ENCODE peak calls at places on chromosomes 2 and 18, in ten cellular contexts. One of them, this sample, is unnamed.

GRCh38 chr2:201194097-201194496 is 11.2 kb downstream of the CASP10 start:
- DNase-seq in activated naive CD8-positive, alpha-beta T cell treated with anti-CD3 and anti-CD28 coated beads, Interleukin-2, amount 50 U/mL, for 24 hours: no peak
- DNase-seq in body of pancreas: no peak
- DNase-seq in cardiac fibroblast: no peak
- DNase-seq in neural progenitor cell: no peak
- DNase-seq in posterior cingulate gyrus: no peak
- DNase-seq in natural killer cell treated with Interleukin-12 subunit alpha and Interleukin-12 subunit beta and Interleukin-15 and Interleukin-18, amount 100 ng/mL, for 72 hours: no peak
- DNase-seq in GM12892: no peak
- DNase-seq in GDM1: no peak
- DNase-seq in activated gamma-delta T cell: no peak
- DNase-seq in this sample: peak; percentile 33

GRCh38 chr2:213224366-213224765 is 59.9 kb upstream of the SPAG16 start:
- DNase-seq in activated naive CD8-positive, alpha-beta T cell treated with anti-CD3 and anti-CD28 coated beads, Interleukin-2, amount 50 U/mL, for 24 hours: no peak
- DNase-seq in body of pancreas: no peak
- DNase-seq in cardiac fibroblast: peak; percentile 24
- DNase-seq in neural progenitor cell: no peak
- DNase-seq in posterior cingulate gyrus: no peak
- DNase-seq in natural killer cell treated with Interleukin-12 subunit alpha and Interleukin-12 subunit beta and Interleukin-15 and Interleukin-18, amount 100 ng/mL, for 72 hours: no peak
- DNase-seq in GM12892: no peak
- DNase-seq in GDM1: no peak
- DNase-seq in activated gamma-delta T cell: no peak
- DNase-seq in this sample: no peak

GRCh38 chr2:61906187-61906470 is 655 bp downstream of the COMMD1 start:
- DNase-seq in activated naive CD8-positive, alpha-beta T cell treated with anti-CD3 and anti-CD28 coated beads, Interleukin-2, amount 50 U/mL, for 24 hours: no peak
- DNase-seq in body of pancreas: no peak
- DNase-seq in cardiac fibroblast: no peak
- DNase-seq in neural progenitor cell: no peak
- DNase-seq in posterior cingulate gyrus: no peak
- DNase-seq in natural killer cell treated with Interleukin-12 subunit alpha and Interleukin-12 subunit beta and Interleukin-15 and Interleukin-18, amount 100 ng/mL, for 72 hours: no peak
- DNase-seq in GM12892: no peak
- DNase-seq in GDM1: no peak
- DNase-seq in activated gamma-delta T cell: no peak
- DNase-seq in this sample: no peak

GRCh38 chr2:43214253-43214652 is 12.2 kb downstream of the ZFP36L2 start:
- DNase-seq in activated naive CD8-positive, alpha-beta T cell treated with anti-CD3 and anti-CD28 coated beads, Interleukin-2, amount 50 U/mL, for 24 hours: no peak
- DNase-seq in body of pancreas: no peak
- DNase-seq in cardiac fibroblast: no peak
- DNase-seq in neural progenitor cell: peak; percentile 51
- DNase-seq in posterior cingulate gyrus: no peak
- DNase-seq in natural killer cell treated with Interleukin-12 subunit alpha and Interleukin-12 subunit beta and Interleukin-15 and Interleukin-18, amount 100 ng/mL, for 72 hours: no peak
- DNase-seq in GM12892: no peak
- DNase-seq in GDM1: no peak
- DNase-seq in activated gamma-delta T cell: no peak
- DNase-seq in this sample: no peak

GRCh38 chr2:168920504-168921157 is 19.5 kb downstream of the G6PC2 start:
- DNase-seq in activated naive CD8-positive, alpha-beta T cell treated with anti-CD3 and anti-CD28 coated beads, Interleukin-2, amount 50 U/mL, for 24 hours: no peak
- DNase-seq in body of pancreas: no peak
- DNase-seq in cardiac fibroblast: peak; percentile 64
- DNase-seq in neural progenitor cell: peak; percentile 47
- DNase-seq in posterior cingulate gyrus: no peak
- DNase-seq in natural killer cell treated with Interleukin-12 subunit alpha and Interleukin-12 subunit beta and Interleukin-15 and Interleukin-18, amount 100 ng/mL, for 72 hours: no peak
- DNase-seq in GM12892: no peak
- DNase-seq in GDM1: peak; percentile 23
- DNase-seq in activated gamma-delta T cell: no peak
- DNase-seq in this sample: no peak

GRCh38 chr2:195675783-195676427 is 18.9 kb downstream of the SLC39A10 start:
- DNase-seq in activated naive CD8-positive, alpha-beta T cell treated with anti-CD3 and anti-CD28 coated beads, Interleukin-2, amount 50 U/mL, for 24 hours: no peak
- DNase-seq in body of pancreas: no peak
- DNase-seq in cardiac fibroblast: no peak
- DNase-seq in neural progenitor cell: no peak
- DNase-seq in posterior cingulate gyrus: no peak
- DNase-seq in natural killer cell treated with Interleukin-12 subunit alpha and Interleukin-12 subunit beta and Interleukin-15 and Interleukin-18, amount 100 ng/mL, for 72 hours: no peak
- DNase-seq in GM12892: no peak
- DNase-seq in GDM1: no peak
- DNase-seq in activated gamma-delta T cell: no peak
- DNase-seq in this sample: no peak

GRCh38 chr2:201358684-201359083 is 1.5 kb upstream of the FLACC1 start:
- DNase-seq in activated naive CD8-positive, alpha-beta T cell treated with anti-CD3 and anti-CD28 coated beads, Interleukin-2, amount 50 U/mL, for 24 hours: peak; percentile 48
- DNase-seq in body of pancreas: no peak
- DNase-seq in cardiac fibroblast: peak; percentile 93
- DNase-seq in neural progenitor cell: no peak
- DNase-seq in posterior cingulate gyrus: no peak
- DNase-seq in natural killer cell treated with Interleukin-12 subunit alpha and Interleukin-12 subunit beta and Interleukin-15 and Interleukin-18, amount 100 ng/mL, for 72 hours: no peak
- DNase-seq in GM12892: no peak
- DNase-seq in GDM1: no peak
- DNase-seq in activated gamma-delta T cell: no peak
- DNase-seq in this sample: no peak

GRCh38 chr2:146412625-146413024 is 1432.2 kb upstream of the ACVR2A start:
- DNase-seq in activated naive CD8-positive, alpha-beta T cell treated with anti-CD3 and anti-CD28 coated beads, Interleukin-2, amount 50 U/mL, for 24 hours: no peak
- DNase-seq in body of pancreas: no peak
- DNase-seq in cardiac fibroblast: no peak
- DNase-seq in neural progenitor cell: no peak
- DNase-seq in posterior cingulate gyrus: no peak
- DNase-seq in natural killer cell treated with Interleukin-12 subunit alpha and Interleukin-12 subunit beta and Interleukin-15 and Interleukin-18, amount 100 ng/mL, for 72 hours: no peak
- DNase-seq in GM12892: no peak
- DNase-seq in GDM1: peak; percentile 11
- DNase-seq in activated gamma-delta T cell: no peak
- DNase-seq in this sample: no peak

GRCh38 chr2:74507926-74508520 is 528 bp upstream of the PCGF1 start:
- DNase-seq in activated naive CD8-positive, alpha-beta T cell treated with anti-CD3 and anti-CD28 coated beads, Interleukin-2, amount 50 U/mL, for 24 hours: peak; percentile 20
- DNase-seq in body of pancreas: no peak
- DNase-seq in cardiac fibroblast: peak; percentile 41
- DNase-seq in neural progenitor cell: peak; percentile 56
- DNase-seq in posterior cingulate gyrus: peak; percentile 15
- DNase-seq in natural killer cell treated with Interleukin-12 subunit alpha and Interleukin-12 subunit beta and Interleukin-15 and Interleukin-18, amount 100 ng/mL, for 72 hours: no peak
- DNase-seq in GM12892: no peak
- DNase-seq in GDM1: no peak
- DNase-seq in activated gamma-delta T cell: no peak
- DNase-seq in this sample: no peak

GRCh38 chr2:73838889-73839539 is 10.3 kb downstream of the STAMBP start:
- DNase-seq in activated naive CD8-positive, alpha-beta T cell treated with anti-CD3 and anti-CD28 coated beads, Interleukin-2, amount 50 U/mL, for 24 hours: no peak
- DNase-seq in body of pancreas: no peak
- DNase-seq in cardiac fibroblast: no peak
- DNase-seq in neural progenitor cell: no peak
- DNase-seq in posterior cingulate gyrus: no peak
- DNase-seq in natural killer cell treated with Interleukin-12 subunit alpha and Interleukin-12 subunit beta and Interleukin-15 and Interleukin-18, amount 100 ng/mL, for 72 hours: no peak
- DNase-seq in GM12892: no peak
- DNase-seq in GDM1: no peak
- DNase-seq in activated gamma-delta T cell: no peak
- DNase-seq in this sample: no peak

GRCh38 chr2:98601532-98602132 is 6.7 kb downstream of the COA5 start:
- DNase-seq in activated naive CD8-positive, alpha-beta T cell treated with anti-CD3 and anti-CD28 coated beads, Interleukin-2, amount 50 U/mL, for 24 hours: no peak
- DNase-seq in body of pancreas: no peak
- DNase-seq in cardiac fibroblast: peak; percentile 60
- DNase-seq in neural progenitor cell: peak; percentile 68
- DNase-seq in posterior cingulate gyrus: no peak
- DNase-seq in natural killer cell treated with Interleukin-12 subunit alpha and Interleukin-12 subunit beta and Interleukin-15 and Interleukin-18, amount 100 ng/mL, for 72 hours: no peak
- DNase-seq in GM12892: no peak
- DNase-seq in GDM1: peak; percentile 8
- DNase-seq in activated gamma-delta T cell: no peak
- DNase-seq in this sample: no peak

GRCh38 chr2:42094114-42094513 is 46.3 kb downstream of the PKDCC start:
- DNase-seq in activated naive CD8-positive, alpha-beta T cell treated with anti-CD3 and anti-CD28 coated beads, Interleukin-2, amount 50 U/mL, for 24 hours: no peak
- DNase-seq in body of pancreas: no peak
- DNase-seq in cardiac fibroblast: no peak
- DNase-seq in neural progenitor cell: no peak
- DNase-seq in posterior cingulate gyrus: no peak
- DNase-seq in natural killer cell treated with Interleukin-12 subunit alpha and Interleukin-12 subunit beta and Interleukin-15 and Interleukin-18, amount 100 ng/mL, for 72 hours: no peak
- DNase-seq in GM12892: no peak
- DNase-seq in GDM1: no peak
- DNase-seq in activated gamma-delta T cell: no peak
- DNase-seq in this sample: no peak

GRCh38 chr2:119758881-119759450 is 756 bp upstream of the PTPN4 start:
- DNase-seq in activated naive CD8-positive, alpha-beta T cell treated with anti-CD3 and anti-CD28 coated beads, Interleukin-2, amount 50 U/mL, for 24 hours: no peak
- DNase-seq in body of pancreas: no peak
- DNase-seq in cardiac fibroblast: no peak
- DNase-seq in neural progenitor cell: peak; percentile 16
- DNase-seq in posterior cingulate gyrus: no peak
- DNase-seq in natural killer cell treated with Interleukin-12 subunit alpha and Interleukin-12 subunit beta and Interleukin-15 and Interleukin-18, amount 100 ng/mL, for 72 hours: no peak
- DNase-seq in GM12892: no peak
- DNase-seq in GDM1: no peak
- DNase-seq in activated gamma-delta T cell: no peak
- DNase-seq in this sample: no peak

GRCh38 chr2:196639180-196640030 is at the start of gene CCDC150:
- DNase-seq in activated naive CD8-positive, alpha-beta T cell treated with anti-CD3 and anti-CD28 coated beads, Interleukin-2, amount 50 U/mL, for 24 hours: peak; percentile 93
- DNase-seq in body of pancreas: peak; percentile 94
- DNase-seq in cardiac fibroblast: peak; percentile 94
- DNase-seq in neural progenitor cell: peak; percentile 98
- DNase-seq in posterior cingulate gyrus: peak; percentile 93
- DNase-seq in natural killer cell treated with Interleukin-12 subunit alpha and Interleukin-12 subunit beta and Interleukin-15 and Interleukin-18, amount 100 ng/mL, for 72 hours: peak; percentile 95
- DNase-seq in GM12892: peak; percentile 95
- DNase-seq in GDM1: peak; percentile 92
- DNase-seq in activated gamma-delta T cell: peak; percentile 87
- DNase-seq in this sample: peak; percentile 95

GRCh38 chr2:196702641-196703040 is 63.1 kb downstream of the CCDC150 start:
- DNase-seq in activated naive CD8-positive, alpha-beta T cell treated with anti-CD3 and anti-CD28 coated beads, Interleukin-2, amount 50 U/mL, for 24 hours: no peak
- DNase-seq in body of pancreas: no peak
- DNase-seq in cardiac fibroblast: peak; percentile 71
- DNase-seq in neural progenitor cell: no peak
- DNase-seq in posterior cingulate gyrus: peak; percentile 6
- DNase-seq in natural killer cell treated with Interleukin-12 subunit alpha and Interleukin-12 subunit beta and Interleukin-15 and Interleukin-18, amount 100 ng/mL, for 72 hours: no peak
- DNase-seq in GM12892: no peak
- DNase-seq in GDM1: no peak
- DNase-seq in activated gamma-delta T cell: no peak
- DNase-seq in this sample: no peak

GRCh38 chr2:73685770-73686438 is 43.7 kb upstream of the NAT8 start:
- DNase-seq in activated naive CD8-positive, alpha-beta T cell treated with anti-CD3 and anti-CD28 coated beads, Interleukin-2, amount 50 U/mL, for 24 hours: no peak
- DNase-seq in body of pancreas: peak; percentile 45
- DNase-seq in cardiac fibroblast: no peak
- DNase-seq in neural progenitor cell: no peak
- DNase-seq in posterior cingulate gyrus: no peak
- DNase-seq in natural killer cell treated with Interleukin-12 subunit alpha and Interleukin-12 subunit beta and Interleukin-15 and Interleukin-18, amount 100 ng/mL, for 72 hours: no peak
- DNase-seq in GM12892: no peak
- DNase-seq in GDM1: no peak
- DNase-seq in activated gamma-delta T cell: no peak
- DNase-seq in this sample: no peak

GRCh38 chr2:45741451-45741850 is 90.0 kb downstream of the PRKCE start:
- DNase-seq in activated naive CD8-positive, alpha-beta T cell treated with anti-CD3 and anti-CD28 coated beads, Interleukin-2, amount 50 U/mL, for 24 hours: no peak
- DNase-seq in body of pancreas: peak; percentile 21
- DNase-seq in cardiac fibroblast: no peak
- DNase-seq in neural progenitor cell: no peak
- DNase-seq in posterior cingulate gyrus: no peak
- DNase-seq in natural killer cell treated with Interleukin-12 subunit alpha and Interleukin-12 subunit beta and Interleukin-15 and Interleukin-18, amount 100 ng/mL, for 72 hours: no peak
- DNase-seq in GM12892: no peak
- DNase-seq in GDM1: no peak
- DNase-seq in activated gamma-delta T cell: no peak
- DNase-seq in this sample: no peak

GRCh38 chr2:64404002-64404731 is 49.8 kb upstream of the LGALSL start:
- DNase-seq in activated naive CD8-positive, alpha-beta T cell treated with anti-CD3 and anti-CD28 coated beads, Interleukin-2, amount 50 U/mL, for 24 hours: no peak
- DNase-seq in body of pancreas: peak; percentile 78
- DNase-seq in cardiac fibroblast: peak; percentile 92
- DNase-seq in neural progenitor cell: peak; percentile 89
- DNase-seq in posterior cingulate gyrus: peak; percentile 63
- DNase-seq in natural killer cell treated with Interleukin-12 subunit alpha and Interleukin-12 subunit beta and Interleukin-15 and Interleukin-18, amount 100 ng/mL, for 72 hours: no peak
- DNase-seq in GM12892: no peak
- DNase-seq in GDM1: no peak
- DNase-seq in activated gamma-delta T cell: no peak
- DNase-seq in this sample: no peak

GRCh38 chr2:101433465-101433864 is 41.4 kb downstream of the RFX8 start:
- DNase-seq in activated naive CD8-positive, alpha-beta T cell treated with anti-CD3 and anti-CD28 coated beads, Interleukin-2, amount 50 U/mL, for 24 hours: no peak
- DNase-seq in body of pancreas: no peak
- DNase-seq in cardiac fibroblast: no peak
- DNase-seq in neural progenitor cell: no peak
- DNase-seq in posterior cingulate gyrus: no peak
- DNase-seq in natural killer cell treated with Interleukin-12 subunit alpha and Interleukin-12 subunit beta and Interleukin-15 and Interleukin-18, amount 100 ng/mL, for 72 hours: no peak
- DNase-seq in GM12892: no peak
- DNase-seq in GDM1: no peak
- DNase-seq in activated gamma-delta T cell: no peak
- DNase-seq in this sample: no peak

GRCh38 chr2:8552264-8552913 is 129.5 kb upstream of the ID2 start:
- DNase-seq in activated naive CD8-positive, alpha-beta T cell treated with anti-CD3 and anti-CD28 coated beads, Interleukin-2, amount 50 U/mL, for 24 hours: no peak
- DNase-seq in body of pancreas: no peak
- DNase-seq in cardiac fibroblast: no peak
- DNase-seq in neural progenitor cell: no peak
- DNase-seq in posterior cingulate gyrus: no peak
- DNase-seq in natural killer cell treated with Interleukin-12 subunit alpha and Interleukin-12 subunit beta and Interleukin-15 and Interleukin-18, amount 100 ng/mL, for 72 hours: no peak
- DNase-seq in GM12892: no peak
- DNase-seq in GDM1: no peak
- DNase-seq in activated gamma-delta T cell: no peak
- DNase-seq in this sample: no peak

GRCh38 chr2:193303464-193303863 is 1108.7 kb upstream of the TMEFF2 start:
- DNase-seq in activated naive CD8-positive, alpha-beta T cell treated with anti-CD3 and anti-CD28 coated beads, Interleukin-2, amount 50 U/mL, for 24 hours: no peak
- DNase-seq in body of pancreas: no peak
- DNase-seq in cardiac fibroblast: no peak
- DNase-seq in neural progenitor cell: no peak
- DNase-seq in posterior cingulate gyrus: no peak
- DNase-seq in natural killer cell treated with Interleukin-12 subunit alpha and Interleukin-12 subunit beta and Interleukin-15 and Interleukin-18, amount 100 ng/mL, for 72 hours: no peak
- DNase-seq in GM12892: no peak
- DNase-seq in GDM1: no peak
- DNase-seq in activated gamma-delta T cell: no peak
- DNase-seq in this sample: no peak

GRCh38 chr2:30677231-30677630 is 130.0 kb downstream of the CAPN13 start:
- DNase-seq in activated naive CD8-positive, alpha-beta T cell treated with anti-CD3 and anti-CD28 coated beads, Interleukin-2, amount 50 U/mL, for 24 hours: no peak
- DNase-seq in body of pancreas: no peak
- DNase-seq in cardiac fibroblast: no peak
- DNase-seq in neural progenitor cell: no peak
- DNase-seq in posterior cingulate gyrus: no peak
- DNase-seq in natural killer cell treated with Interleukin-12 subunit alpha and Interleukin-12 subunit beta and Interleukin-15 and Interleukin-18, amount 100 ng/mL, for 72 hours: no peak
- DNase-seq in GM12892: no peak
- DNase-seq in GDM1: no peak
- DNase-seq in activated gamma-delta T cell: no peak
- DNase-seq in this sample: no peak

GRCh38 chr2:96869824-96870630 is at the start of gene SEMA4C:
- DNase-seq in activated naive CD8-positive, alpha-beta T cell treated with anti-CD3 and anti-CD28 coated beads, Interleukin-2, amount 50 U/mL, for 24 hours: peak; percentile 53
- DNase-seq in body of pancreas: peak; percentile 61
- DNase-seq in cardiac fibroblast: peak; percentile 31
- DNase-seq in neural progenitor cell: peak; percentile 80
- DNase-seq in posterior cingulate gyrus: peak; percentile 76
- DNase-seq in natural killer cell treated with Interleukin-12 subunit alpha and Interleukin-12 subunit beta and Interleukin-15 and Interleukin-18, amount 100 ng/mL, for 72 hours: no peak
- DNase-seq in GM12892: no peak
- DNase-seq in GDM1: peak; percentile 30
- DNase-seq in activated gamma-delta T cell: peak; percentile 59
- DNase-seq in this sample: no peak

GRCh38 chr18:77131100-77131651 is 1.4 kb downstream of the MBP start:
- DNase-seq in activated naive CD8-positive, alpha-beta T cell treated with anti-CD3 and anti-CD28 coated beads, Interleukin-2, amount 50 U/mL, for 24 hours: peak; percentile 64
- DNase-seq in body of pancreas: no peak
- DNase-seq in cardiac fibroblast: no peak
- DNase-seq in neural progenitor cell: peak; percentile 19
- DNase-seq in posterior cingulate gyrus: no peak
- DNase-seq in natural killer cell treated with Interleukin-12 subunit alpha and Interleukin-12 subunit beta and Interleukin-15 and Interleukin-18, amount 100 ng/mL, for 72 hours: no peak
- DNase-seq in GM12892: no peak
- DNase-seq in GDM1: peak; percentile 67
- DNase-seq in activated gamma-delta T cell: peak; percentile 19
- DNase-seq in this sample: no peak

GRCh38 chr18:40293311-40293710 is 1661.7 kb upstream of the PIK3C3 start:
- DNase-seq in activated naive CD8-positive, alpha-beta T cell treated with anti-CD3 and anti-CD28 coated beads, Interleukin-2, amount 50 U/mL, for 24 hours: no peak
- DNase-seq in body of pancreas: no peak
- DNase-seq in cardiac fibroblast: peak; percentile 13
- DNase-seq in neural progenitor cell: peak; percentile 44
- DNase-seq in posterior cingulate gyrus: no peak
- DNase-seq in natural killer cell treated with Interleukin-12 subunit alpha and Interleukin-12 subunit beta and Interleukin-15 and Interleukin-18, amount 100 ng/mL, for 72 hours: no peak
- DNase-seq in GM12892: no peak
- DNase-seq in GDM1: no peak
- DNase-seq in activated gamma-delta T cell: no peak
- DNase-seq in this sample: no peak

GRCh38 chr2:239208470-239209180 is 192.2 kb downstream of the HDAC4 start:
- DNase-seq in activated naive CD8-positive, alpha-beta T cell treated with anti-CD3 and anti-CD28 coated beads, Interleukin-2, amount 50 U/mL, for 24 hours: no peak
- DNase-seq in body of pancreas: peak; percentile 42
- DNase-seq in cardiac fibroblast: no peak
- DNase-seq in neural progenitor cell: no peak
- DNase-seq in posterior cingulate gyrus: no peak
- DNase-seq in natural killer cell treated with Interleukin-12 subunit alpha and Interleukin-12 subunit beta and Interleukin-15 and Interleukin-18, amount 100 ng/mL, for 72 hours: no peak
- DNase-seq in GM12892: no peak
- DNase-seq in GDM1: no peak
- DNase-seq in activated gamma-delta T cell: no peak
- DNase-seq in this sample: no peak

GRCh38 chr2:96538487-96539214 is 2.1 kb downstream of the ARID5A start:
- DNase-seq in activated naive CD8-positive, alpha-beta T cell treated with anti-CD3 and anti-CD28 coated beads, Interleukin-2, amount 50 U/mL, for 24 hours: peak; percentile 93
- DNase-seq in body of pancreas: peak; percentile 54
- DNase-seq in cardiac fibroblast: no peak
- DNase-seq in neural progenitor cell: peak; percentile 95
- DNase-seq in posterior cingulate gyrus: peak; percentile 64
- DNase-seq in natural killer cell treated with Interleukin-12 subunit alpha and Interleukin-12 subunit beta and Interleukin-15 and Interleukin-18, amount 100 ng/mL, for 72 hours: peak; percentile 89
- DNase-seq in GM12892: no peak
- DNase-seq in GDM1: no peak
- DNase-seq in activated gamma-delta T cell: peak; percentile 81
- DNase-seq in this sample: no peak

GRCh38 chr18:68354176-68354575 is 360.7 kb downstream of the TMX3 start:
- DNase-seq in activated naive CD8-positive, alpha-beta T cell treated with anti-CD3 and anti-CD28 coated beads, Interleukin-2, amount 50 U/mL, for 24 hours: no peak
- DNase-seq in body of pancreas: no peak
- DNase-seq in cardiac fibroblast: peak; percentile 20
- DNase-seq in neural progenitor cell: no peak
- DNase-seq in posterior cingulate gyrus: no peak
- DNase-seq in natural killer cell treated with Interleukin-12 subunit alpha and Interleukin-12 subunit beta and Interleukin-15 and Interleukin-18, amount 100 ng/mL, for 72 hours: no peak
- DNase-seq in GM12892: no peak
- DNase-seq in GDM1: no peak
- DNase-seq in activated gamma-delta T cell: no peak
- DNase-seq in this sample: no peak